ENCODE peak calls at places on chromosome 9, in four cellular contexts. B is WERI-Rb-1, A is brain microvascular endothelial cell, Z is transverse colon. I is an unnamed sample.

GRCh38 chr9:91534374-91534773 is 110.7 kb upstream of the NFIL3 start:
- DNase-seq in B (no peak), A (peak), Z (no peak), I (no peak)

GRCh38 chr9:101727621-101728524 is 10.6 kb downstream of the GRIN3A start:
- DNase-seq in B (peak), A (peak), Z (peak), I (no peak)

GRCh38 chr9:70566743-70567142 is 152.3 kb upstream of the KLF9 start:
- DNase-seq in B (no peak), A (no peak), Z (no peak), I (no peak)

GRCh38 chr9:121841771-121842611 is 190.6 kb downstream of the DAB2IP start:
- DNase-seq in B (no peak), A (peak), Z (no peak), I (no peak)

GRCh38 chr9:34675874-34676273 is 13.4 kb upstream of the CCL27 start:
- DNase-seq in B (no peak), A (no peak), Z (no peak), I (no peak)

GRCh38 chr9:127495884-127496555 is 44.7 kb downstream of the LRSAM1 start:
- DNase-seq in B (peak), A (no peak), Z (no peak), I (no peak)

GRCh38 chr9:105132576-105132975 is 111.9 kb upstream of the SLC44A1 start:
- DNase-seq in B (no peak), A (peak), Z (no peak), I (no peak)

GRCh38 chr9:75754090-75754489 is 136.4 kb upstream of the PCSK5 start:
- DNase-seq in B (no peak), A (no peak), Z (no peak), I (no peak)

GRCh38 chr9:95736891-95737522 is 138.5 kb upstream of the ERCC6L2 start:
- DNase-seq in B (peak), A (no peak), Z (no peak), I (no peak)

GRCh38 chr9:37371565-37372464 is 50.7 kb upstream of the GRHPR start:
- DNase-seq in B (no peak), A (peak), Z (no peak), I (no peak)

GRCh38 chr9:16653491-16654407 is 216.7 kb downstream of the BNC2 start:
- DNase-seq in B (peak), A (no peak), Z (peak), I (no peak)

GRCh38 chr9:13330396-13331004 is 51.0 kb upstream of the MPDZ start:
- DNase-seq in B (no peak), A (no peak), Z (no peak), I (no peak)

GRCh38 chr9:79233542-79233941 is 338.2 kb upstream of the TLE4 start:
- DNase-seq in B (peak), A (peak), Z (no peak), I (no peak)

GRCh38 chr9:78692871-78693270 is 395.9 kb downstream of the PSAT1 start:
- DNase-seq in B (no peak), A (peak), Z (no peak), I (no peak)

GRCh38 chr9:38048319-38048969 is 20.6 kb downstream of the SHB start:
- DNase-seq in B (no peak), A (no peak), Z (no peak), I (no peak)

GRCh38 chr9:126499005-126499910 is 114.5 kb upstream of the LMX1B start:
- DNase-seq in B (peak), A (peak), Z (peak), I (no peak)

DNA sequence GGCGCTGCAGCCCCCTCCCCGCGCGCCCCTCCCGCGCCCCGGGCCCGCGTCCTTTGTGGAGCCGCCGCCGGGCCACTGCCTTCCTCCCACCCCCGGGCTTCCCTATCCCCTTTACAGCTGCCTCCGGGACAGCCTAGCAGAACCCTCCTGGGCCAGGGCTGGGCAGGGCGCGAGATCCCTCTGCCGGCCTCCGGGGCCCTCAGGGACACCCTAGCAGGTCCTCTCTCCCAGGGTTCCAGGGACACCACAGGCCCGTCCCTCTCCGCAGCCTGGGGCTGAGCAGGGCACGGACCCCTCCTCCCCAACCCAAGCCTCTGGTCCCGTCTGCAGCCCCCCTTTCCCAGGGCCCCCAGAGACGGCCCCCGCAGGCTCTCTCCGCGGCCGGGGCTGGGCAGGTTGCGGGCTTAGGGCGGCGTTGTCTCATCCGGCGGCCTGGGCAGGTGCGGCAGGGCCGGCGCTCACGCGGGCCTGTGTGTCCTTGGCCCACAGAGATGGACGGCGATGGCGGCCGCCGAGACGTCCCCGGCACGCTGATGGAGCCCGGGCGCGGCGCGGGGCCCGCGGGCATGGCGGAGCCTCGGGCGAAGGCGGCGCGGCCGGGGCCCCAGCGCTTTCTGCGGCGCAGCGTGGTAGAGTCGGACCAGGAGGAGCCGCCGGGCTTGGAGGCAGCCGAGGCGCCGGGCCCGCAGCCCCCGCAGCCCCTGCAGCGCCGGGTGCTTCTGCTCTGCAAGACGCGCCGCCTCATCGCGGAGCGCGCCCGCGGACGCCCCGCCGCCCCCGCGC is 691 bp downstream of the WNK2 start:
- DNase-seq in B (peak), A (no peak), Z (peak), I (no peak)
- H3K27ac ChIP-seq in B (peak), A (no peak), Z (peak), I (no peak)

GRCh38 chr9:94082956-94083355 is 1.3 kb upstream of the PTPDC1 start:
- DNase-seq in B (no peak), A (no peak), Z (no peak), I (no peak)
- TF ChIP-seq CTCF in B (no peak), A (no peak), Z (no peak), I (no peak)

GRCh38 chr9:133583111-133583510 is 26.1 kb downstream of the FAM163B start:
- DNase-seq in B (no peak), A (no peak), Z (no peak), I (no peak)
- H3K27ac ChIP-seq in B (no peak), A (no peak), Z (no peak), I (no peak)

GRCh38 chr9:73162987-73163763 is 11.5 kb downstream of the ANXA1 start:
- DNase-seq in B (no peak), A (no peak), Z (no peak), I (no peak)
- TF ChIP-seq CTCF in B (no peak), A (peak), Z (no peak), I (no peak)

GRCh38 chr9:129235931-129236331 is 57.9 kb upstream of the IER5L start:
- DNase-seq in B (no peak), A (no peak), Z (peak), I (no peak)
- H3K27ac ChIP-seq in B (no peak), A (no peak), Z (no peak), I (no peak)

GRCh38 chr9:82675102-82675501 is 387.8 kb downstream of the RASEF start:
- DNase-seq in B (no peak), A (no peak), Z (no peak), I (no peak)
- TF ChIP-seq CTCF in B (no peak), A (no peak), Z (no peak), I (no peak)

DNA sequence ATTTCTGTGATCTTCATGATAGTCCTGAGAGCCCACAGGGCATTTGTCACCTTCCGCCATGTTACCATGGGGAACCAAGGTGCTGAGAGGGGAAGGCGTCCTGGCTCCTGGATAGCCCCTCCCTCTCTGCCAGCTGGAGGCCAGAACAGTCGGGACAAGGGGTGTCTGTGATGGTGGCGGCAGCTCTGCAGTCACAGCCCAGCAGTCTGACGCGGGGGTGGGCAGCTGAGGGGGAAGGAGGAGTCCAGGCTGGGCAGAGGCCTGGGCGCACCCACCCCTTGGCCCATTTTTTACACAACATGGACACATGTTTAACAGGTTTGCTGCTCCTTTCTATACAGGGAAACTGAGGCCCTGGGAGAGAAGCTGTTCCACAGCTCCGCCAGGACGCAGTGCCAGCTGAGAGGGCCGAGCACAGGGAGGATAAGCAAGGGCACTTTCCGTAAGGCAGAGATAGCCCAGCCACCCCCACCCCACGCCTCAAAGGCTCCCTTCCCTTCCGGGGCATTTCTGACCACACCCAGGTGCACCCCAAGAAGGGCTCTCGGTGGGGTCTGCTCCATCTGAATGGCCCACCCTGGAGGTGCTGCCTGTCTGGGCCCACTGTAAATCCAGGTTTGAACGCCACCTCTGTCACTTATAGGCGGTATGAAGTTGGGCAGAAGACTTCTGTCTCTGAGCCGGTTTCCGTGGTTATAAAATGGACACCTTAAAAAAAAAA is 17.1 kb downstream of the LRRC8A start:
- DNase-seq in B (no peak), A (no peak), Z (no peak), I (no peak)
- H3K27ac ChIP-seq in B (no peak), A (no peak), Z (peak), I (no peak)

DNA sequence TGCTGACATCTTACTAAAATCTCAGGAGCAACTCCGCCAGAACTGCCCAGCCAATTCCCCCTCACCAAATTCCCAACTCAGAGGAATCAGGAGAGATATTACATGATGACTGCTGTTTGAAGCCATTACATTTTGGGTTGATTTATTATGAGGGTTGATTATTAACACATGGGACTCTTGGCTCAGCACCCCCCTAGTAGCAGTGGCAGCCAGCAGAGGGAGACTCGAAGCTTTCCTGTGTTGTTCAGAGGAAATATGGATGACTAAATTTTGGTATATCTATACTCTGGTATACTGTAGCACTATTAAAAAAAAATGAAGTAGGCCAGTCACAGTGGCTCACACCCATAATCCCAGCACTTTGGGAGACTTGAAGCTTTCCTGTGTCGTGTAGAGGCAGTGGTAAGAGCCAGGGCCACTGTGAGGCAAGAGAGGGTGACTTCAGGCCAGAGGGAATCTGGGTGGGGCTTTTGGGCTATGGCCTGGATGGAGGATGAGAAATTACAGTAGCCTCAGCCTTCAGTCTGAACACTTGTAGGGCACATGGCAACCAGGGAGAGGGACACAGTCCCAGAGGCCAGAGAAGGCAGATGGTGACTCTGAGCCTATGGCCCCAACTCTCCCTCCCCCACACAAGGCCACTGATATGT is 111.4 kb downstream of the LHX2 start:
- DNase-seq in B (peak), A (no peak), Z (no peak), I (no peak)
- TF ChIP-seq CTCF in B (peak), A (peak), Z (no peak), I (peak)

I was measured in AG04450.